ENCODE peak calls at places on chromosomes 16 and 17, in five cellular contexts. K is H54; J is stimulated activated CD8-positive, alpha-beta memory T cell treated with anti-CD3 and anti-CD28 coated beads, Interleukin-4, amount 100 ng/mL, for 1 hour; S is head of caudate nucleus; L is HFFc6. N is an unnamed sample.

GRCh38 chr16:24841291-24841690 is 4.5 kb upstream of the SLC5A11 start:
- DNase-seq in L (no peak), K (no peak), S (no peak), J (no peak), N (no peak)

GRCh38 chr17:9918352-9918751 is 13.3 kb upstream of the RCVRN start:
- DNase-seq in S (no peak), J (no peak), L (no peak), K (no peak), N (no peak)

GRCh38 chr17:44223574-44224046 is 4.1 kb upstream of the UBTF start:
- DNase-seq in S (no peak), L (no peak), K (peak), J (no peak), N (no peak)

GRCh38 chr17:77382966-77383612 is 242.3 kb downstream of the SEC14L1 start:
- DNase-seq in L (no peak), S (no peak), J (no peak), K (peak), N (no peak)

GRCh38 chr16:23414731-23415130 is 38.3 kb downstream of the COG7 start:
- DNase-seq in K (no peak), S (no peak), J (no peak), L (no peak), N (no peak)

GRCh38 chr17:40526668-40527067 is 25.2 kb upstream of the TNS4 start:
- DNase-seq in S (no peak), L (no peak), J (no peak), K (no peak), N (no peak)

GRCh38 chr17:15462962-15463361 is 4.5 kb downstream of the CDRT4 start:
- DNase-seq in J (no peak), S (peak), K (no peak), L (no peak), N (no peak)

GRCh38 chr17:68398731-68399637 is 58.3 kb downstream of the WIPI1 start:
- DNase-seq in J (no peak), S (no peak), K (peak), L (peak), N (no peak)

N was measured in NCI-H1048.